ENCODE peak calls at places on chromosomes 16 and 17, in five cellular contexts. S is mammary epithelial cell, X is IMR-90, U is small intestine, A is A673. Y is an unnamed sample.

GRCh38 chr17:4204190-4204589 is 59.6 kb downstream of the ANKFY1 start:
- DNase-seq in X (peak; percentile 72), U (no peak), S (no peak), A (no peak), Y (no peak)

GRCh38 chr16:69286941-69287713 is 24.0 kb upstream of the VPS4A start:
- DNase-seq in U (peak; percentile 70), S (peak; percentile 31), A (peak; percentile 80), X (peak; percentile 78), Y (peak; percentile 24)

GRCh38 chr17:3514873-3515272 is 39.1 kb downstream of the ASPA start:
- DNase-seq in S (no peak), U (no peak), X (no peak), A (no peak), Y (no peak)

GRCh38 chr17:39732586-39732985 is 2.3 kb upstream of the MIEN1 start:
- DNase-seq in S (no peak), X (no peak), U (no peak), A (no peak), Y (no peak)

GRCh38 chr17:37447641-37448040 is 41.0 kb downstream of the TADA2A start:
- DNase-seq in S (peak; percentile 49), A (peak; percentile 1), U (no peak), X (peak; percentile 51), Y (no peak)

GRCh38 chr17:15262291-15263205 is 2.6 kb downstream of the PMP22 start:
- DNase-seq in A (no peak), U (peak; percentile 91), S (peak; percentile 72), X (peak; percentile 83), Y (peak; percentile 86)

GRCh38 chr17:62179525-62180161 is 114.6 kb upstream of the MED13 start:
- DNase-seq in U (peak; percentile 93), S (peak; percentile 92), A (peak; percentile 95), X (peak; percentile 50), Y (no peak)

GRCh38 chr16:554640-555413 is 5.4 kb upstream of the PRR35 start:
- DNase-seq in U (peak; percentile 68), S (peak; percentile 47), A (no peak), X (peak; percentile 52), Y (peak; percentile 76)

GRCh38 chr17:181213-182163 is at the start of gene DOC2B:
- DNase-seq in X (peak; percentile 27), U (peak; percentile 25), S (peak; percentile 6), A (peak; percentile 22), Y (peak; percentile 97)

GRCh38 chr17:81273698-81274470 is 21.2 kb downstream of the SLC38A10 start:
- DNase-seq in U (no peak), A (no peak), S (no peak), X (no peak), Y (no peak)

GRCh38 chr17:40645291-40645690 is 2.3 kb downstream of the SMARCE1 start:
- DNase-seq in A (no peak), X (no peak), U (no peak), S (no peak), Y (no peak)

GRCh38 chr17:65231086-65231485 is 93.9 kb downstream of the RGS9 start:
- DNase-seq in S (no peak), X (no peak), U (no peak), A (peak; percentile 27), Y (no peak)

GRCh38 chr16:87924937-87925670 is 11.2 kb downstream of the CA5A start:
- DNase-seq in X (no peak), S (no peak), A (peak; percentile 23), U (no peak), Y (peak; percentile 65)

GRCh38 chr17:59357929-59358328 is 26.5 kb downstream of the YPEL2 start:
- DNase-seq in U (no peak), X (peak; percentile 73), S (peak; percentile 85), A (no peak), Y (no peak)

GRCh38 chr17:43832168-43832975 is 574 bp downstream of the MPP3 start:
- DNase-seq in U (peak; percentile 43), A (peak; percentile 14), S (peak; percentile 74), X (peak; percentile 69), Y (peak; percentile 88)

GRCh38 chr17:75065562-75066151 is 18.6 kb downstream of the KCTD2 start:
- DNase-seq in U (no peak), S (no peak), A (no peak), X (no peak), Y (peak; percentile 29)

GRCh38 chr16:77409311-77409710 is 25.5 kb downstream of the ADAMTS18 start:
- DNase-seq in X (no peak), S (no peak), U (no peak), A (no peak), Y (no peak)

DNA sequence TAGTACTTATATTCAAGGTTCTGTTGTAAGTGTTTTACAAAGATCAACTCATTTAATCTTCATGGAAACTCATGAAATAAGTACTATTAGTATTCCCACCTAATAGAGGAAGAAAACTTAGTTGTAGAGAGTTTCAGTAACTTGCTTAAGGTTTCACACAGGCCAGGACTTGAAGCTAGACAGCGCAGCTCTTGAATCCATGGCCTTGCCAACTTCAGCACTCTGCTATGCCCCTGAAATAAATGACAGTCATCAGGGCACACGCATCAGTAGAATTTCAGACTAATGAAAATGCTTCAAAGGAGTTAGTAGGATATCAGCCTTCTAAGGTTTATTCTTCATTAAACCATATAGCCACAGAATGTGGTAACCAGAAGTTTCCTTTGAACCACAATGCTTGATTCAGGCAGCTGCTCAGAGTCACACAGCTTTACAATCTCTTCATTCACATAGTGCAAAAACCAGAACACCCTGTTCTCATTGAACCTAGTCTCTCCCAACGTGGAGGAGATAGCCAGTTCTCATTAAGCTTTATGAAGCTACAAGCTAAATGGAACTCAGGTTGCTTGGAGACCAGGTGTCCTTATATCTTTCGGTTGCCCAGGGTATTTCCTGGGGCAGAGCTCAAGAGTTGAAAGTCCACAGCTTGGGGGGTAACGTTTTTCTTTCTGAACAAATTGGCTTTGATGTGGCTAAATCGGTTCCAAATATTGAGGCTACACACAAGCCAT is 39.7 kb downstream of the KCNJ2 start:
- DNase-seq in S (no peak), U (peak; percentile 77), A (no peak), X (no peak), Y (no peak)
- H3K4me3 ChIP-seq in S (no peak overlapping the region), U (no peak overlapping the region), A (no peak overlapping the region), X (no peak overlapping the region), Y (no peak overlapping the region)

GRCh38 chr16:85663891-85664321 is 24.8 kb downstream of the GINS2 start:
- DNase-seq in S (no peak), A (no peak), U (peak; percentile 70), X (peak; percentile 28), Y (peak; percentile 15)
- H3K36me3 ChIP-seq in S (peaks cover 11% of the 10 kb centered on the region), A (peaks cover 63% of the 10 kb centered on the region), U (peaks cover 31% of the 10 kb centered on the region), X (peaks cover 79% of the 10 kb centered on the region), Y (peaks cover 62% of the 10 kb centered on the region)

GRCh38 chr17:64187093-64187895 is 57.4 kb upstream of the ERN1 start:
- DNase-seq in S (no peak), X (no peak), U (peak; percentile 83), A (no peak), Y (no peak)
- H3K27me3 ChIP-seq in S (no peaks in the 10 kb centered on the region), X (no peaks in the 10 kb centered on the region), U (no peaks in the 10 kb centered on the region), A (no peaks in the 10 kb centered on the region), Y (no peaks in the 10 kb centered on the region)

DNA sequence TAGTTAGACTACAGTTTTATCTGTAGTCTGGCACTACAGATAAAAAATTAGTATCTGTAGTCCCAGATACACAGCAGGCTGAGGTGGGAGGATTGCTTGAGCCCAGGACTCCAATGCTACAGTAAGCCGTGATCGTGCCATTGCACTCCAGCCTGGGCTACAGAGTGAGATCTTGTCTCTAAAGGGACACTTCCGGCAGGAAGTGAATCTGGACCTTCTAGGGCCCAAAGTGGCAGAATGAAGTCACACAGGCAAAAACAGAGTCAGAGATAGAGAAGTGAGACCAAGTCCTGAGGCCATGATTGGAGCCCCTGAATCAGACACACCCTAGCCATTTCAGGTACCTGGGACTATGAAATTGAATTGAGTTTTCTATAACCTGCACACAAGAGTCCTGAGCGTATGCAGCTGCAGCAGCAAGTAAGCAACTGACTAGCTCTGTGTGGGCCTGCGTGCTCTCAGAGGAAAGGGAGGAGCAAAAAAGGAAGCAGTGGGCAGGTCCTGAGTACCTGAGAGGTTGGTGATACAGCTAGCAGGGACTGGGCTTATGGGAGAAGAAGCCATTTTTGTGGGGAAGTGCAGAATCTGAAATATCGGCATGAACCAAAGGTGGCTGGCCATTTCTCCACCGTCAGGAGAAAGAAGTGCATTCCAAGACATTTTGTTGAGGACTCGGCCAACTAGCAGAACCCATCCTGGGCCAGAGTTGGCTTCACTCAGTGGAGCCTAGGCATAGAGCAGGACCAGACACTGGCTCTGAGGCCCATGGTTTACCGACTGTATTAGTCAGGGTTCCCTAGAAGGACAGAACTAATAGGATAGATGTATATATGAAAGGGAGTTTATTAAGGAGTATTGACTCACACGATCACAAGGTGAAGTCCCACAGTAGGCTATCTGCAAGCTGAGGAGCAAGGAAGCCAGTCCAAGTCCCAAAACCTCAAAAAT is 27.2 kb upstream of the BRD7 start:
- DNase-seq in S (no peak), U (no peak), X (no peak), A (no peak), Y (no peak)
- H3K4me3 ChIP-seq in S (no peak overlapping the region), U (no peak overlapping the region), X (no peak overlapping the region), A (no peak overlapping the region), Y (no peak overlapping the region)

GRCh38 chr17:48175692-48176450 is 68.3 kb downstream of the SNX11 start:
- DNase-seq in X (peak; percentile 30), U (no peak), S (peak; percentile 54), A (no peak), Y (no peak)
- H3K36me3 ChIP-seq in X (no peaks in the 10 kb centered on the region), U (peaks cover 2% of the 10 kb centered on the region), S (no peaks in the 10 kb centered on the region), A (no peaks in the 10 kb centered on the region), Y (no peaks in the 10 kb centered on the region)